ENCODE peak calls at places on chromosomes 16 and 17, in nine cellular contexts. D is B cell; E is anterior cingulate cortex; S is WTC11; I is neural crest cell; Y is NCI-H524; U is SW 1271; P is C1 segment of cervical spinal cord; G is stimulated activated CD4-positive, alpha-beta T cell treated with anti-CD3 and anti-CD28 coated beads, Interleukin-1b, Interleukin-23, amount 100 ng/mL, for 1 hour. M is an unnamed sample.

GRCh38 chr17:68355093-68355492 is 63.8 kb downstream of the ARSG start:
- DNase-seq in D (no peak), E (no peak), S (no peak), I (no peak), Y (no peak), U (no peak), P (no peak), G (no peak), M (no peak)

GRCh38 chr17:59825533-59826316 is 67.0 kb downstream of the TUBD1 start:
- DNase-seq in D (no peak), E (no peak), S (no peak), I (no peak), Y (no peak), U (no peak), P (no peak), G (no peak), M (no peak)

GRCh38 chr16:30964540-30965226 is 7.1 kb downstream of the SETD1A start:
- DNase-seq in D (no peak), E (no peak), S (no peak), I (no peak), Y (no peak), U (no peak), P (no peak), G (no peak), M (no peak)

GRCh38 chr17:57943140-57943539 is 12.1 kb downstream of the CUEDC1 start:
- DNase-seq in D (no peak), E (no peak), S (no peak), I (no peak), Y (no peak), U (no peak), P (no peak), G (no peak), M (no peak)

GRCh38 chr16:87550510-87550961 is 51.8 kb upstream of the JPH3 start:
- DNase-seq in D (peak), E (no peak), S (peak), I (peak), Y (no peak), U (no peak), P (no peak), G (peak), M (peak)

GRCh38 chr17:30954046-30954805 is 16.6 kb upstream of the RNF135 start:
- DNase-seq in D (no peak), E (peak), S (no peak), I (no peak), Y (no peak), U (no peak), P (no peak), G (no peak), M (no peak)

GRCh38 chr17:73823684-73824083 is 179.4 kb upstream of the SDK2 start:
- DNase-seq in D (no peak), E (no peak), S (no peak), I (no peak), Y (no peak), U (no peak), P (no peak), G (no peak), M (no peak)

GRCh38 chr17:40873255-40873654 is 6.2 kb upstream of the KRT12 start:
- DNase-seq in D (no peak), E (no peak), S (no peak), I (no peak), Y (no peak), U (no peak), P (no peak), G (no peak), M (no peak)

GRCh38 chr17:3692346-3692745 is 3.6 kb downstream of the P2RX5 start:
- DNase-seq in D (no peak), E (no peak), S (peak), I (no peak), Y (no peak), U (no peak), P (no peak), G (no peak), M (no peak)